ENCODE peak calls at places on chromosomes 7 and 10, in eight cellular contexts. E, Y, J, R, S, T, C and B are unnamed samples.

GRCh38 chr10:101052285-101052684 is 9.5 kb upstream of the KAZALD1 start:
- DNase-seq in T (no peak), C (peak), S (no peak), J (no peak), R (no peak), E (peak), Y (peak), B (peak)

GRCh38 chr10:28875535-28876208 is 198.4 kb downstream of the BAMBI start:
- DNase-seq in C (no peak), Y (peak), S (no peak), E (peak), J (no peak), T (no peak), R (no peak), B (peak)

GRCh38 chr7:94458041-94458440 is 51.6 kb upstream of the CASD1 start:
- DNase-seq in T (no peak), R (no peak), S (no peak), C (no peak), Y (no peak), J (no peak), E (no peak), B (no peak)

GRCh38 chr10:26481914-26482550 is 43.9 kb downstream of the APBB1IP start:
- DNase-seq in J (no peak), R (no peak), S (no peak), T (peak), E (no peak), Y (no peak), C (no peak), B (no peak)

GRCh38 chr10:101270763-101271162 is 41.5 kb upstream of the LBX1 start:
- DNase-seq in C (no peak), S (no peak), E (no peak), J (no peak), Y (no peak), T (no peak), R (no peak), B (no peak)

GRCh38 chr7:85719981-85720963 is 533.4 kb upstream of the SEMA3D start:
- DNase-seq in Y (no peak), C (peak), S (no peak), E (peak), R (no peak), T (no peak), J (no peak), B (no peak)

GRCh38 chr10:30184397-30185033 is 125.1 kb upstream of the JCAD start:
- DNase-seq in T (no peak), C (peak), Y (no peak), S (no peak), E (no peak), R (no peak), J (no peak), B (no peak)

GRCh38 chr7:129665013-129665401 is 53.5 kb downstream of the NRF1 start:
- DNase-seq in R (no peak), T (no peak), Y (peak), S (no peak), C (peak), J (peak), E (peak), B (peak)

GRCh38 chr7:104267701-104268368 is 60.0 kb upstream of the ORC5 start:
- DNase-seq in C (peak), S (no peak), Y (peak), R (no peak), T (no peak), E (peak), J (no peak), B (no peak)

GRCh38 chr10:102335184-102335583 is 60.3 kb upstream of the NFKB2 start:
- DNase-seq in E (no peak), S (no peak), R (no peak), Y (no peak), C (peak), T (no peak), J (no peak), B (peak)

GRCh38 chr10:62450905-62451605 is 76.9 kb downstream of the ZNF365 start:
- DNase-seq in E (no peak), Y (no peak), R (no peak), J (no peak), C (no peak), T (no peak), S (no peak), B (no peak)

GRCh38 chr7:27723086-27723485 is 16.9 kb upstream of the TAX1BP1 start:
- DNase-seq in T (no peak), Y (no peak), S (no peak), J (no peak), E (peak), R (no peak), C (no peak), B (no peak)

GRCh38 chr7:78472519-78472918 is 673.9 kb downstream of the PHTF2 start:
- DNase-seq in C (peak), T (no peak), R (no peak), S (no peak), Y (no peak), J (no peak), E (no peak), B (peak)

GRCh38 chr7:69342154-69342884 is 256.0 kb upstream of the AUTS2 start:
- DNase-seq in J (no peak), R (no peak), Y (no peak), C (no peak), S (no peak), E (peak), T (no peak), B (no peak)

GRCh38 chr7:157000047-157000726 is 10.3 kb downstream of the MNX1 start:
- DNase-seq in E (no peak), S (no peak), Y (no peak), T (peak), R (no peak), J (no peak), C (no peak), B (no peak)

GRCh38 chr10:54985732-54986131 is 184.7 kb upstream of the PCDH15 start:
- DNase-seq in Y (no peak), S (no peak), J (no peak), C (no peak), T (no peak), E (peak), R (no peak), B (peak)

GRCh38 chr10:80488539-80489066 is 34.5 kb downstream of the TSPAN14 start:
- DNase-seq in C (no peak), T (no peak), J (no peak), E (no peak), R (no peak), Y (no peak), S (no peak), B (no peak)

GRCh38 chr10:119330342-119330741 is 123.0 kb downstream of the GRK5 start:
- DNase-seq in S (no peak), Y (no peak), C (no peak), J (no peak), E (no peak), T (no peak), R (no peak), B (no peak)

DNA sequence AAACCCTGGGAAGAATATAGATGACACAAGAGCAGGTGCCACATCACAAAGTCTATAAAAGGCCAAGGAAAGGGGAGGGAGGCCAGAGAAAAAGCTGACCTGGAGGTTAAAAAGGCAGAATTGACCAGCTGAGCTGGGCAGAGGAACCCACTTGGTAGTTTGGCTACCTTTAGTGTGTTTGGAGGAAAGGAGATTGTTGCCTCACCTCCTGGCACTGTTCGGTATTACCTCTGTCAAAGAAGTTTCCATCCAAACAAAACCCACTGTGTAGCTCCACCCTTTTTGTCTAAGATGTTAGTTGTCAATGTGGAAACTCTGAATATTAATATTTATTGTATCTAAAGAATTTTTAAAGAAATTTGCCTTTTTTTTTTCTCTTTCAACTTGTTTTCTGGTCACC is 23.4 kb downstream of the ENTPD7 start:
- DNase-seq in Y (no peak), J (peak), R (no peak), S (no peak), C (no peak), E (peak), T (no peak), B (no peak)
- TF ChIP-seq CTCF in Y (peak), J (no peak), R (no peak), S (no peak), C (no peak), E (no peak), T (peak), B (peak)

GRCh38 chr7:114589436-114589835 is 174.8 kb downstream of the FOXP2 start:
- DNase-seq in C (no peak), S (no peak), R (no peak), E (no peak), T (no peak), Y (no peak), J (no peak), B (no peak)
- H3K4me3 ChIP-seq in C (no peak), S (no peak), R (no peak), E (no peak), T (no peak), Y (no peak), J (no peak), B (no peak)

DNA sequence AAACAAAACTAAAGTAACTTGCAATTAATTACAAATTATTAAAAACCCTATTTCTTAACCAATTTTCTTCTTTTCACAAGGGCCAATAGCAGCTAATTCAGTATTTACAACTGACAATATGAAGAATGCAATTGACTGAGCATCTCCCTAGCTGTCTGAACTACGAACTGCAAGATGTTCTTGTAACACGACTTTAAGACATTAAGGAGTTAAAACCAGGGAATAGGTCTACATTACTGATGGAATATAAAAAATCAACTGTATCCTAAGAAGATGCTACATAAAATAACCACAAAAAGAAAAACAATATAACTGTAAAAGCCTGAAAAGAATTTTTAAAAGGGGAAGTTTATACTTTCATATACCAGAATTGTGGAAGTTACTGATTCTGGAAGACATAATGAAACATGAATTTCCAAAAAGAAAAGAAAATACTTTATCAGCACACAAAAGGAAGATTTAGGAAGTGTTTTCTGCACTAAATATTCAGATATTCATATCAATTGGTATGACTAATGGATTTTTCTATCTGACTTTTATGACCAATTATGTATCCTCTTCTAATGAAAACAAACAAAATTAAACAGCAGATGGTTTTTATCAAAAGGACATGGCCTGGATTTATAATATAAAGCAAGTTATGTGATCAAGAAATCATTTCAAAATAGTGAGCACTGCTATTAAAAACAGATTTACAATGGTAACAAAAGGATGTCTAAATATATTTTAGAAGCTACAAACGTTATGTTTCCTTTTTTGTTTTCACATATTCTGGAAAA is 1.6 kb downstream of the GPR22 start:
- DNase-seq in T (no peak), S (no peak), R (no peak), E (no peak), C (no peak), Y (no peak), J (no peak), B (no peak)
- TF ChIP-seq CTCF in T (no peak), S (no peak), R (no peak), E (no peak), C (peak), Y (no peak), J (no peak), B (no peak)

DNA sequence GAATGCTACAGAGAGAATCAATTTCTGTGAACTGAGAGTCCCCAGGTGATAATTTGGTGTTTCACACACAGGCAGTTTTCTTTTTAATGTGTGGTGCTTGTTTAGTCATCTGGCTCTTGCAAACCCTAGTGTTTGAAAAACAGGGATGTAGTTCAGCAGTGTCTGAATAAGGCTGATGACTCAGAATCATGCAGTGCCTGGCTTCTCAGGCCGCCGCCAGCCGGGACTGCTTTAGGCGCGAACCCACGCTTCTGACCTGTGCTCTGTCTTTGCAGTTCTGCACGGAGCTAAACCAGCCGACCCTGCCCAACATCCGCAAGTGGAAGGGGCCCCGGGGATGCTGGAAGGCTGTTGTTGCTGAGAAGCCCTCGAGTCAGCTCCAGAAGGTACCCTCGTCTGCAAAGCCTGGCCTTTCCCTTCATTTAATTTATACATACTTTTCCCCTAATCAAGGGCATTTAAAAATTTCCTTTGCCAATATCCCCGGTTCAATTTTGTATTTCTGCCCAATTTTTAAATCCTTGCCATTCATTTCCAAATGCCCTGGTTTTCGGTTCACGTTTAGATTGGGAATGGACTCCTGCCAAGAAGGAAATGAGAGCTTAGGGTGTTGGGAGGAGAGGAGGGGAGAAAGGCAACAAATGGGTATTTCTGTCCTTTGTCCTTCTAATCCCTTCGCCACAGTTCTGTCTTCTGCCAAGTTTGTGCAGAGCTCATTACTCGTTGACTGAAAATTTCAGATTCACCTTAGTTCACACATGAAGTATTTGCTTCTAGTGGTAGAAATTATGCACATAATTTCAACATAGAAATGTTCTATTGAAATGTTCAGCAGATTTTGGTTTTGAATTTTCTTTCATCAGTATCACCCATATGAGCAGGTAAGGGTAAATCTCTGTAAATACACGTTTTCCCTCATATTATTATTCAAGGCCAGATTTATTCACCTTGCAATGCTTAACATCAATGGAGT is 108.5 kb upstream of the ANLN start:
- DNase-seq in T (peak), C (peak), R (peak), Y (peak), J (peak), E (peak), S (no peak), B (peak)
- H3K4me3 ChIP-seq in T (no peak), C (peak), R (no peak), Y (peak), J (peak), E (peak), S (peak), B (no peak)

GRCh38 chr7:151821226-151821625 is 55.7 kb downstream of the PRKAG2 start:
- DNase-seq in E (no peak), S (no peak), T (no peak), Y (no peak), J (no peak), C (no peak), R (no peak), B (no peak)
- TF ChIP-seq CTCF in E (no peak), S (no peak), T (no peak), Y (no peak), J (no peak), C (no peak), R (no peak), B (no peak)

DNA sequence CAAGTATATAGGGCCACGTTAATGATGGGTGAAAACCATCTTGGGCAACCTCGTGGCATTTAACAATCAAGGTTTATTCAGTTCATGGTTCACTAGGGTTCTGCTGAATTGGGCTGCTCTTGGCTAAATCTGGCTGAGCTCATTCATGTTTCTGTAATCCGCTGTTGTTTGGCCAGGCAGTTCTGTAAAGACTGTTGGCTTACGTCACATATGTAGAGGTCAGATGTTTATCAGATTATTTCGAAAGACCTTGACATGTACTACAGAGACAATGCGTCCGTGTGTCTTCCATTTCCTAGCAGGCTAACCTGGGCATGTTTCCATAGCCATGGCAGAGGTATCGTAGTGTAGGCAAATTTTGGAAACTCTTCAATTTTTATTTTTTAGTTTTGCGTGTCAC is 190.0 kb upstream of the ZWINT start:
- DNase-seq in Y (no peak), C (no peak), S (no peak), J (no peak), T (no peak), E (no peak), R (no peak), B (no peak)
- H3K4me3 ChIP-seq in Y (no peak), C (no peak), S (no peak), J (no peak), T (no peak), E (no peak), R (no peak), B (no peak)

GRCh38 chr10:22010973-22011408 is 7.5 kb upstream of the DNAJC1 start:
- DNase-seq in J (peak), E (peak), R (no peak), C (peak), S (no peak), T (no peak), Y (no peak), B (peak)
- TF ChIP-seq CTCF in J (peak), E (peak), R (peak), C (peak), S (peak), T (peak), Y (no peak), B (peak)

GRCh38 chr10:94308866-94309265 is 53.9 kb downstream of the NOC3L start:
- DNase-seq in E (no peak), T (no peak), S (no peak), J (no peak), R (no peak), Y (peak), C (peak), B (no peak)
- H3K4me3 ChIP-seq in E (no peak), T (no peak), S (no peak), J (no peak), R (no peak), Y (no peak), C (no peak), B (no peak)